ENCODE peak calls at places on chromosome X, in four cellular contexts. M is CD4-positive, alpha-beta T cell; P is neural progenitor cell; N is cardiac fibroblast. T is an unnamed sample.

GRCh38 chrX:131792356-131792749 is 230.7 kb upstream of the STK26 start:
- DNase-seq in M (peak; percentile 86), P (no peak), N (no peak), T (no peak)

GRCh38 chrX:142711801-142712200 is 313.9 kb upstream of the SPANXN4 start:
- DNase-seq in M (no peak), P (no peak), N (no peak), T (no peak)

GRCh38 chrX:111352424-111352823 is 59.6 kb downstream of the DCX start:
- DNase-seq in M (no peak), P (no peak), N (peak; percentile 20), T (no peak)

GRCh38 chrX:31679861-31680260 is 608.0 kb upstream of the FTHL17 start:
- DNase-seq in M (no peak), P (no peak), N (no peak), T (no peak)

GRCh38 chrX:13376857-13377441 is 57.1 kb upstream of the ATXN3L start:
- DNase-seq in M (no peak), P (no peak), N (peak; percentile 97), T (peak; percentile 39)

GRCh38 chrX:131288738-131289511 is at the start of gene IGSF1:
- DNase-seq in M (no peak), P (peak; percentile 74), N (peak; percentile 0), T (no peak)

GRCh38 chrX:130952266-130953043 is 49.4 kb upstream of the ENOX2 start:
- DNase-seq in M (no peak), P (no peak), N (no peak), T (no peak)

GRCh38 chrX:6778547-6779231 is 243.8 kb upstream of the VCX3A start:
- DNase-seq in M (no peak), P (peak; percentile 1), N (no peak), T (no peak)

GRCh38 chrX:47148946-47149345 is 3.9 kb downstream of the RBM10 start:
- DNase-seq in M (no peak), P (no peak), N (peak; percentile 43), T (no peak)

GRCh38 chrX:71217298-71217697 is 5.7 kb upstream of the GJB1 start:
- DNase-seq in M (no peak), P (no peak), N (no peak), T (no peak)

GRCh38 chrX:129193357-129193756 is 329.9 kb downstream of the SMARCA1 start:
- DNase-seq in M (no peak), P (no peak), N (no peak), T (no peak)

GRCh38 chrX:3184176-3184930 is 143.1 kb downstream of the ARSF start:
- DNase-seq in M (no peak), P (no peak), N (peak; percentile 72), T (no peak)

GRCh38 chrX:130075768-130076167 is 34.5 kb downstream of the ELF4 start:
- DNase-seq in M (no peak), P (no peak), N (no peak), T (no peak)

GRCh38 chrX:17788956-17789562 is 51.8 kb downstream of the SCML1 start:
- DNase-seq in M (no peak), P (no peak), N (no peak), T (no peak)

GRCh38 chrX:101220881-101221280 is 1.3 kb downstream of the DRP2 start:
- DNase-seq in M (no peak), P (no peak), N (no peak), T (no peak)

GRCh38 chrX:70262952-70263567 is 3.1 kb upstream of the P2RY4 start:
- DNase-seq in M (no peak), P (peak; percentile 67), N (peak; percentile 43), T (peak; percentile 14)

GRCh38 chrX:1385824-1386223 is 6.1 kb downstream of the SLC25A6 start:
- DNase-seq in M (no peak), P (no peak), N (no peak), T (no peak)

GRCh38 chrX:68146054-68146453 is 287.2 kb downstream of the OPHN1 start:
- DNase-seq in M (no peak), P (peak; percentile 20), N (peak; percentile 66), T (no peak)

GRCh38 chrX:15447985-15448639 is 45.0 kb downstream of the PIR start:
- DNase-seq in M (no peak), P (peak; percentile 68), N (no peak), T (no peak)

GRCh38 chrX:45847966-45848365 is 647.3 kb upstream of the DIPK2B start:
- DNase-seq in M (no peak), P (no peak), N (no peak), T (no peak)

GRCh38 chrX:150683536-150684146 is 9.6 kb upstream of the MTMR1 start:
- DNase-seq in M (no peak), P (peak; percentile 55), N (peak; percentile 52), T (peak; percentile 31)

GRCh38 chrX:44451056-44451455 is 91.6 kb downstream of the FUNDC1 start:
- DNase-seq in M (no peak), P (peak; percentile 78), N (no peak), T (no peak)

GRCh38 chrX:40326186-40326965 is 228.6 kb upstream of the BCOR start:
- DNase-seq in M (no peak), P (no peak), N (no peak), T (no peak)

GRCh38 chrX:9534686-9535085 is 69.8 kb downstream of the TBL1X start:
- DNase-seq in M (no peak), P (peak; percentile 43), N (peak; percentile 72), T (no peak)

GRCh38 chrX:39336709-39337294 is 535.5 kb downstream of the MID1IP1 start:
- DNase-seq in M (no peak), P (no peak), N (no peak), T (no peak)

DNA sequence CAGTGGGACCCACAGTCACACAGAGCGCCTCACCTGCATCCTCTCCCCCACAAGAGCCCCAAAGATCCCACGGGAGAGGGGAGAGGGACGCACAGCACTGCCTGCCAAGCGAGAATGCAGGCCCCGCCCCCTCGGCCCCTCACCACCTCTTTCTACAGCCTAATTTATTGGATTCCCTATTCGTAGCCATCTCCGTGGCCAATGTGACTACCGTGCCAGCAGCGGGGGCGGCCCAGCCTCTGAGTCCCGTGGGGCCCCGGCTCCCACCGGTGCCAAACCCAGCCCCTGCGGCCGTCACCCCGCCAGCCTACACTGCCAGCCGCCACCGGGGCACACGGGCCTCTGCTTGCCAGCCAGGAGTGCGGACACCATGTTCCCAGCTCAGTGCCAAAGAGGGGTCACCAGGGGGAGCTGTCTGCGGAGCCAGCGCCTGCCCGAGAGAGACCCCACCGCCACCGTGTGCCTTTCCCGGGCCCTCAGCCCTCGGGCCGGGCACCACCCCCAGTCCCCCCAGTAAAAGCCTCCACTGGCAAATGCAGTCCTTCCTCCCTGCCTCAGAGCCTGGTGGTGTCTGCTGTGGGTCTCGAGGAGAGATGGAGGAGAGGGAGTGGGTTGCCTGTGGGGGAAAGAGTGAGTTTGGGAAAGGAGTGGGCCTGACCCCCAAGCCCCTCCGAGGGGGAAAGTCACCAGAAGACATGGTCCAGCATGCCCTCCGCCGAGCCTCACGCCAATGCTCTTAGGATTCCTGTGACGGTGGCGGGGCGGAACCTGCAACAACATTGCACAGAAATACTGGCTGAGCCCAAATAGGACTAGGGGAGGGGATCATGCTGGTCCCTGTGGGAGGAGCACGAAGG is 19.6 kb upstream of the PLXNB3 start:
- DNase-seq in M (no peak), P (peak; percentile 59), N (no peak), T (no peak)
- TF ChIP-seq CTCF in M (no peak), P (peak; percentile 56), N (peak; percentile 33), T (peak; percentile 28)

GRCh38 chrX:134717698-134718328 is 59.5 kb upstream of the PLAC1 start:
- DNase-seq in M (no peak), P (no peak), N (peak; percentile 36), T (no peak)

GRCh38 chrX:134716620-134717012 is 58.3 kb upstream of the PLAC1 start:
- DNase-seq in M (no peak), P (no peak), N (no peak), T (no peak)

GRCh38 chrX:134721766-134722532 is 63.7 kb upstream of the PLAC1 start:
- DNase-seq in M (no peak), P (no peak), N (peak; percentile 51), T (no peak)

GRCh38 chrX:134715930-134716619 is 57.8 kb upstream of the PLAC1 start:
- DNase-seq in M (no peak), P (no peak), N (no peak), T (peak; percentile 65)

DNA sequence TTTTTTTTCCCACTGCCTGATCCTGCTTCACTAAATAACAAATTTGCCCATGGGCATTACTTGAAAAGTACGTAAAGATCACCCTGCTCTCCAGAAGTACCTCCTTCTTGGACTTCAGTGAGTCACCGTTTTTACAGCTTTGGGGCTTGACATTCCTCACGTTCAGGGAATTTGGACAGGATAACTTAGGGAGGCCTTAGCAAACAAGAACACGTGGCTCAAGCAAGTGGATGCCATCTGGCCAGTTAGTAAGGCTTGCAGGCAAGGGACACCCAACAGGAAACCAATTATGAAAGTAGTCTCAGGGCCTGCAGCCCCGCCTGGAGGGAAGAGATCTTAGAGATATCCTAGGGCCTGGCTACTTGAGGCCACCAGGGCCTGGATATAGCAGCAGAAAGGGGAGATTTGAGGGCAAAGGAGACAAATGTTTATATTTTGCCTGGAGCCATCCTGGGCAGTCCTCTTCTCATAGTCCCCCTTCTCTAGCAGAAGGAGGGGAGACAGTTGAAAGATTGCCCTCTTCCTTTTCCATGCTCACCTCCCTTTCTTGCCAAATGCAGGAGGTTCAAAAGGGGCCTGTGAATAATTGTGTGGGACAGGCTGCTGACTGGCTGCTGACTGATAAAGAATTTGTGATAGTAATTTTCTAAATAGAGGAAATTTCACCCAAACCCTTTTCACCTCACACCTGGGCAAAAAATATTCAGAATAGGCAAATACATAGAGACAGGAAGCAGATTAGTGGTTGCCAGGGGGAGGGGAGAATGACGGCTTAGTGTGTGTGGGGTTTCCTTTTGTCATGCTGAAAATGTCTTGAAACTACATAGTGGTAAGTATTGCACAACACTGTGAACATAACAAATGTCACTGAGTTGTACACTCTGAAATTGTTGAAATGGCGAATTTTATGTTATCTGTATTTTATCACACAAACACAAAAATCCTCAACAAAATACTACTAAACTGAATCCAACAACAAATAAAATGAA is 60.4 kb upstream of the PLAC1 start:
- DNase-seq in M (no peak), P (no peak), N (peak; percentile 93), T (peak; percentile 55)
- TF ChIP-seq CTCF in M (no peak), P (no peak), N (no peak), T (no peak)

GRCh38 chrX:119505945-119506344 is 37.7 kb downstream of the SLC25A5 start:
- DNase-seq in M (no peak), P (no peak), N (no peak), T (no peak)

GRCh38 chrX:119503484-119503861 is 35.2 kb downstream of the SLC25A5 start:
- DNase-seq in M (no peak), P (no peak), N (peak; percentile 91), T (no peak)

GRCh38 chrX:119502727-119503483 is 34.7 kb downstream of the SLC25A5 start:
- DNase-seq in M (no peak), P (no peak), N (peak; percentile 39), T (no peak)

GRCh38 chrX:119512145-119512800 is 44.0 kb downstream of the SLC25A5 start:
- DNase-seq in M (no peak), P (peak; percentile 82), N (peak; percentile 81), T (peak; percentile 12)

GRCh38 chrX:119507206-119507605 is 39.0 kb downstream of the SLC25A5 start:
- DNase-seq in M (no peak), P (no peak), N (no peak), T (no peak)
- TF ChIP-seq CTCF in M (no peak), P (no peak), N (no peak), T (no peak)

GRCh38 chrX:153857348-153857903 is 27.1 kb upstream of the PDZD4 start:
- DNase-seq in M (no peak), P (no peak), N (no peak), T (peak; percentile 26)

GRCh38 chrX:153851981-153852380 is 21.6 kb upstream of the PDZD4 start:
- DNase-seq in M (no peak), P (no peak), N (no peak), T (no peak)

GRCh38 chrX:153853180-153853901 is 23.0 kb upstream of the PDZD4 start:
- DNase-seq in M (no peak), P (no peak), N (no peak), T (no peak)

GRCh38 chrX:153853902-153854267 is 23.5 kb upstream of the PDZD4 start:
- DNase-seq in M (no peak), P (no peak), N (no peak), T (no peak)

GRCh38 chrX:153854702-153855101 is 24.4 kb upstream of the PDZD4 start:
- DNase-seq in M (no peak), P (no peak), N (no peak), T (no peak)
- TF ChIP-seq CTCF in M (no peak), P (peak; percentile 4), N (no peak), T (no peak)